ENCODE peak calls at places on chromosomes 12 and 14, in ten cellular contexts. One of them, this sample, is unnamed.

GRCh38 chr12:59737725-59738463 is 142.1 kb downstream of the SLC16A7 start:
- DNase-seq in PC-3: no peak
- DNase-seq in gastrocnemius medialis: no peak
- DNase-seq in left ventricle myocardium inferior: no peak
- DNase-seq in astrocyte of the spinal cord: no peak
- DNase-seq in AG10803: peak
- DNase-seq in K562: no peak
- DNase-seq in fibroblast of lung: peak
- DNase-seq in AG04450: no peak
- DNase-seq in heart left ventricle: no peak
- DNase-seq in this sample: no peak

GRCh38 chr12:10364839-10365681 is 24.8 kb downstream of the KLRK1 start:
- DNase-seq in PC-3: peak
- DNase-seq in gastrocnemius medialis: peak
- DNase-seq in left ventricle myocardium inferior: peak
- DNase-seq in astrocyte of the spinal cord: peak
- DNase-seq in AG10803: peak
- DNase-seq in K562: no peak
- DNase-seq in fibroblast of lung: peak
- DNase-seq in AG04450: peak
- DNase-seq in heart left ventricle: peak
- DNase-seq in this sample: no peak

GRCh38 chr12:69688021-69688420 is 11.1 kb downstream of the BEST3 start:
- DNase-seq in PC-3: peak
- DNase-seq in gastrocnemius medialis: no peak
- DNase-seq in left ventricle myocardium inferior: no peak
- DNase-seq in astrocyte of the spinal cord: no peak
- DNase-seq in AG10803: peak
- DNase-seq in K562: no peak
- DNase-seq in fibroblast of lung: no peak
- DNase-seq in AG04450: no peak
- DNase-seq in heart left ventricle: no peak
- DNase-seq in this sample: peak

GRCh38 chr14:23112359-23113178 is 6.5 kb downstream of the CEBPE start:
- DNase-seq in PC-3: no peak
- DNase-seq in gastrocnemius medialis: no peak
- DNase-seq in left ventricle myocardium inferior: no peak
- DNase-seq in astrocyte of the spinal cord: no peak
- DNase-seq in AG10803: no peak
- DNase-seq in K562: peak
- DNase-seq in fibroblast of lung: peak
- DNase-seq in AG04450: no peak
- DNase-seq in heart left ventricle: no peak
- DNase-seq in this sample: no peak

GRCh38 chr14:75279739-75280447 is 1.3 kb downstream of the FOS start:
- DNase-seq in PC-3: no peak
- DNase-seq in gastrocnemius medialis: no peak
- DNase-seq in left ventricle myocardium inferior: peak
- DNase-seq in astrocyte of the spinal cord: peak
- DNase-seq in AG10803: peak
- DNase-seq in K562: no peak
- DNase-seq in fibroblast of lung: peak
- DNase-seq in AG04450: no peak
- DNase-seq in heart left ventricle: no peak
- DNase-seq in this sample: no peak

GRCh38 chr14:105140581-105140980 is 28.0 kb downstream of the JAG2 start:
- DNase-seq in PC-3: no peak
- DNase-seq in gastrocnemius medialis: no peak
- DNase-seq in left ventricle myocardium inferior: no peak
- DNase-seq in astrocyte of the spinal cord: no peak
- DNase-seq in AG10803: no peak
- DNase-seq in K562: no peak
- DNase-seq in fibroblast of lung: no peak
- DNase-seq in AG04450: no peak
- DNase-seq in heart left ventricle: no peak
- DNase-seq in this sample: no peak

GRCh38 chr12:9372202-9372601 is 164.0 kb upstream of the PZP start:
- DNase-seq in PC-3: peak
- DNase-seq in gastrocnemius medialis: no peak
- DNase-seq in left ventricle myocardium inferior: no peak
- DNase-seq in astrocyte of the spinal cord: no peak
- DNase-seq in AG10803: peak
- DNase-seq in K562: no peak
- DNase-seq in fibroblast of lung: peak
- DNase-seq in AG04450: no peak
- DNase-seq in heart left ventricle: no peak
- DNase-seq in this sample: no peak

GRCh38 chr12:6752181-6752930 is 585 bp downstream of the MLF2 start:
- DNase-seq in PC-3: peak
- DNase-seq in gastrocnemius medialis: no peak
- DNase-seq in left ventricle myocardium inferior: peak
- DNase-seq in astrocyte of the spinal cord: peak
- DNase-seq in AG10803: peak
- DNase-seq in K562: peak
- DNase-seq in fibroblast of lung: peak
- DNase-seq in AG04450: no peak
- DNase-seq in heart left ventricle: peak
- DNase-seq in this sample: no peak

GRCh38 chr14:51121096-51121495 is 26.2 kb upstream of the TRIM9 start:
- DNase-seq in PC-3: no peak
- DNase-seq in gastrocnemius medialis: no peak
- DNase-seq in left ventricle myocardium inferior: no peak
- DNase-seq in astrocyte of the spinal cord: no peak
- DNase-seq in AG10803: no peak
- DNase-seq in K562: no peak
- DNase-seq in fibroblast of lung: no peak
- DNase-seq in AG04450: no peak
- DNase-seq in heart left ventricle: no peak
- DNase-seq in this sample: no peak

GRCh38 chr14:94110552-94111181 is at the start of gene IFI27:
- DNase-seq in PC-3: peak
- DNase-seq in gastrocnemius medialis: no peak
- DNase-seq in left ventricle myocardium inferior: peak
- DNase-seq in astrocyte of the spinal cord: peak
- DNase-seq in AG10803: peak
- DNase-seq in K562: peak
- DNase-seq in fibroblast of lung: peak
- DNase-seq in AG04450: no peak
- DNase-seq in heart left ventricle: peak
- DNase-seq in this sample: no peak

GRCh38 chr14:93346926-93347721 is at the start of gene COX8C:
- DNase-seq in PC-3: no peak
- DNase-seq in gastrocnemius medialis: no peak
- DNase-seq in left ventricle myocardium inferior: no peak
- DNase-seq in astrocyte of the spinal cord: no peak
- DNase-seq in AG10803: no peak
- DNase-seq in K562: peak
- DNase-seq in fibroblast of lung: no peak
- DNase-seq in AG04450: no peak
- DNase-seq in heart left ventricle: no peak
- DNase-seq in this sample: no peak

DNA sequence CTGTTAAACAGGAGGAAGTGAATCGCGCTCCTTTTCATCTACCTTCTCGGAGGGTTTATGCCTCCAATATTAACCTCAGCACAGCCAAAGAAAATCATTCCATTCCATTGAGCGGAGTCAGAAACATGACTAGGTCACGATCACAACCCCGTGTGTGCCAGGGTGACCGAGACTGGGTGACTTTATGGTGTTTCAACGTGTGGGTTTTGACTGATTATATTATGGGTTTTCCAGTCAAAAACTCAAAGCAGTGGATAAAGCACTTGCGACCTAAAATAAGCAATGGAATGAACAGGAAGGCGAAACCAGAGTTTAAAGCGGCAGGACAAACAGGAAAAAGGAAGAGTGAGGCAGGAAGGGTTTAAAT is 1.4 kb upstream of the HSPA2 start:
- DNase-seq in PC-3: peak
- DNase-seq in gastrocnemius medialis: no peak
- DNase-seq in left ventricle myocardium inferior: no peak
- DNase-seq in astrocyte of the spinal cord: no peak
- DNase-seq in AG10803: peak
- DNase-seq in K562: no peak
- DNase-seq in fibroblast of lung: peak
- DNase-seq in AG04450: no peak
- DNase-seq in heart left ventricle: no peak
- DNase-seq in this sample: no peak
- H3K4me3 ChIP-seq in PC-3: peak
- H3K4me3 ChIP-seq in gastrocnemius medialis: peak
- H3K4me3 ChIP-seq in left ventricle myocardium inferior: peak
- H3K4me3 ChIP-seq in astrocyte of the spinal cord: peak
- H3K4me3 ChIP-seq in AG10803: peak
- H3K4me3 ChIP-seq in K562: no peak
- H3K4me3 ChIP-seq in fibroblast of lung: peak
- H3K4me3 ChIP-seq in AG04450: peak
- H3K4me3 ChIP-seq in heart left ventricle: peak
- H3K4me3 ChIP-seq in this sample: peak

DNA sequence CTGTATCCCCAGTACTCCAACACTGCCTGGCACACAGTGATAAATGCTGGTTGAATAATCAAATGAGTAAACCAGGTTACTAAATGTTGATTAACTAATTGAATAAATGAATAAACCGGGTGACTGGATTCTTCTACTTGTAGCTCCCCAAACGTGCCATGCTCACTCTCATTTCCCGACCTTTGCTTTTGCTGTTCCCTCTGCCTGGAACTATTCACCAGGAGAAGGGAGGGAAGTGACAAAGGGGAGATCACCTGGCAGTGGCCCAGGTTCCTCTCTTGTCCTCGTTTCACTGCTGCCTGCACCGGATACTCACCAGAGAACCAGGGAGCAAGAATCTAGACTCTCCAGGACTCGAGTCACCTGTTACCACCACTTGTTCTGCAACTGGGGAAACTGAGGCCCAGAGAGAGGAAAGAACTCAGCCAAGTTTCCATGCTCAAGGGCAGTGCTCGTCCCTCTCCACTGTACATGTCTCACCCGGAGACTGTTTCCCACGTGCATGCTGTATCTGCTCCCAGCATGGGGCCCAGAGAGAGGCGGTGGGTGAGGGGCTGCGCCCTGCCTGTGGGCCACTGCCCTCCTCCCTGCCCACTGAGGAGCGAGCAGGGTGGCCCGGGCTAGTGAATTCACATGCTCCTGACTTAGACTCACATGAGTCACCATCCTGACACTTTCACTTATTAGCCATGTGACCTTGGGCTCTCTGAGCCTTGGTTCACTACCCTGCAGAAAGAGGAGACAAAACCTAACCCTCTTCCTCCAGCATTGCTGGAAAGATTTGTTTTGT is 17.7 kb upstream of the POP5 start:
- DNase-seq in PC-3: peak
- DNase-seq in gastrocnemius medialis: peak
- DNase-seq in left ventricle myocardium inferior: no peak
- DNase-seq in astrocyte of the spinal cord: no peak
- DNase-seq in AG10803: peak
- DNase-seq in K562: no peak
- DNase-seq in fibroblast of lung: peak
- DNase-seq in AG04450: no peak
- DNase-seq in heart left ventricle: no peak
- DNase-seq in this sample: peak
- TF ChIP-seq CTCF in PC-3: no peak
- TF ChIP-seq CTCF in gastrocnemius medialis: no peak
- TF ChIP-seq CTCF in left ventricle myocardium inferior: no peak
- TF ChIP-seq CTCF in astrocyte of the spinal cord: no peak
- TF ChIP-seq CTCF in AG10803: no peak
- TF ChIP-seq CTCF in K562: no peak
- TF ChIP-seq CTCF in fibroblast of lung: no peak
- TF ChIP-seq CTCF in AG04450: no peak
- TF ChIP-seq CTCF in heart left ventricle: no peak
- TF ChIP-seq CTCF in this sample: no peak

DNA sequence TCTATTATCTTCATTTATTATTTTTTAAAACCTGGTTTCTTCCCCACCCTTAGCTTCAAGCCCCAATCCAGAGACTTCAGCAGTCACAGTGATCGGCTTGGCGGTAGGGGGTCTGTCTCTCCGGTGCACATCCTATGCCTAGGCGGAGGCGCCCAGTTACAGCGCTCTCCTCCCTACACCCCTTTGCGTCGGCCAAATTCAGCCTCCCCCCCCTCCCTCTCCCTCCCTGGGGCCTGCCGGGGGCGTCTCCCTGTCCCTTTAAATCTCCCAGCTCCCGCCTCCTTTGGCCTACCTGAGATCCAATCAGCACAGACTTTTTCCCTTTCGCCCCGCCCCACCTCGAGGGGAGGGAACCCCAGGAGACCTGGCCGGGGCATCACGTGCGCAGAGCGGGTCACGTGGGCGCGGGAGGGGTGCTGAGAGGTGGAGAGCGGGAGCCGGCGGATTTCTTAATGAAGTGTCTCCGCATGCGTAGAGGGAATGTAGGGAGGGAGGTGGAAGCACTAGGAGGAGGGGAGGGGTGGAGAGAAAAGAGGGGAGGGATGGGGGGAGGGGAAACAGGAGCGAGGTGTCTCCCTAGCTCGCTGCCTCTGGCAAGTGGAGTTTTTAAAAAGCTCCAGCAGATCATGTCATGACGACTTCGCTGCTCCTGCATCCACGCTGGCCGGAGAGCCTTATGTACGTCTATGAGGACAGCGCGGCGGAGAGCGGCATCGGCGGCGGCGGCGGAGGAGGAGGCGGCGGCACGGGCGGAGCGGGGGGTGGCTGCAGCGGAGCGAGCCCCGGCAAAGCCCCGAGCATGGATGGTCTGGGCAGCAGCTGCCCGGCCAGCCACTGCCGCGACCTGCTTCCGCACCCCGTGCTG is at the start of gene HOXC13:
- DNase-seq in PC-3: peak
- DNase-seq in gastrocnemius medialis: peak
- DNase-seq in left ventricle myocardium inferior: no peak
- DNase-seq in astrocyte of the spinal cord: no peak
- DNase-seq in AG10803: peak
- DNase-seq in K562: peak
- DNase-seq in fibroblast of lung: peak
- DNase-seq in AG04450: no peak
- DNase-seq in heart left ventricle: no peak
- DNase-seq in this sample: no peak
- H3K4me3 ChIP-seq in PC-3: peak
- H3K4me3 ChIP-seq in gastrocnemius medialis: peak
- H3K4me3 ChIP-seq in left ventricle myocardium inferior: peak
- H3K4me3 ChIP-seq in astrocyte of the spinal cord: no peak
- H3K4me3 ChIP-seq in AG10803: no peak
- H3K4me3 ChIP-seq in K562: peak
- H3K4me3 ChIP-seq in fibroblast of lung: no peak
- H3K4me3 ChIP-seq in AG04450: no peak
- H3K4me3 ChIP-seq in heart left ventricle: no peak
- H3K4me3 ChIP-seq in this sample: no peak

GRCh38 chr14:99440278-99440677 is 40.4 kb downstream of the SETD3 start:
- DNase-seq in PC-3: no peak
- DNase-seq in gastrocnemius medialis: no peak
- DNase-seq in left ventricle myocardium inferior: no peak
- DNase-seq in astrocyte of the spinal cord: no peak
- DNase-seq in AG10803: no peak
- DNase-seq in K562: no peak
- DNase-seq in fibroblast of lung: no peak
- DNase-seq in AG04450: no peak
- DNase-seq in heart left ventricle: no peak
- DNase-seq in this sample: no peak
- TF ChIP-seq CTCF in PC-3: peak
- TF ChIP-seq CTCF in gastrocnemius medialis: no peak
- TF ChIP-seq CTCF in left ventricle myocardium inferior: no peak
- TF ChIP-seq CTCF in astrocyte of the spinal cord: no peak
- TF ChIP-seq CTCF in AG10803: no peak
- TF ChIP-seq CTCF in K562: no peak
- TF ChIP-seq CTCF in fibroblast of lung: no peak
- TF ChIP-seq CTCF in AG04450: no peak
- TF ChIP-seq CTCF in heart left ventricle: no peak
- TF ChIP-seq CTCF in this sample: peak